ENCODE peak calls at places on chromosomes 7 and 10, in five cellular contexts. X is hepatocyte; N is fibroblast of lung; H is right lobe of liver; M is CD8-positive, alpha-beta T cell. B is an unnamed sample.

GRCh38 chr10:13414137-13414536 is 66.0 kb upstream of the SEPHS1 start:
- DNase-seq in X (no peak), N (no peak), H (no peak), M (no peak), B (no peak)

GRCh38 chr10:110820321-110820814 is 51.4 kb upstream of the PDCD4 start:
- DNase-seq in X (peak; percentile 44), N (peak; percentile 39), H (peak; percentile 65), M (no peak), B (no peak)

GRCh38 chr7:158097511-158098124 is 490.0 kb downstream of the PTPRN2 start:
- DNase-seq in X (no peak), N (peak; percentile 1), H (peak; percentile 31), M (no peak), B (no peak)

GRCh38 chr10:122299423-122300075 is 28.5 kb downstream of the BTBD16 start:
- DNase-seq in X (no peak), N (no peak), H (no peak), M (no peak), B (no peak)

GRCh38 chr10:58372630-58373445 is 12.4 kb upstream of the TFAM start:
- DNase-seq in X (no peak), N (no peak), H (no peak), M (no peak), B (no peak)

GRCh38 chr7:27814054-27814453 is 74.1 kb downstream of the TAX1BP1 start:
- DNase-seq in X (no peak), N (peak; percentile 43), H (no peak), M (no peak), B (no peak)

GRCh38 chr10:63759335-63759734 is 238.1 kb downstream of the REEP3 start:
- DNase-seq in X (no peak), N (no peak), H (no peak), M (no peak), B (no peak)

GRCh38 chr7:112073530-112073929 is 132.7 kb downstream of the DOCK4 start:
- DNase-seq in X (no peak), N (no peak), H (no peak), M (no peak), B (no peak)

GRCh38 chr7:151247016-151247580 is 1.4 kb downstream of the SMARCD3 start:
- DNase-seq in X (no peak), N (no peak), H (no peak), M (no peak), B (no peak)

GRCh38 chr7:55971045-55971444 is 6.7 kb downstream of the NIPSNAP2 start:
- DNase-seq in X (no peak), N (peak; percentile 12), H (no peak), M (no peak), B (no peak)

GRCh38 chr7:47739301-47739870 is 157.5 kb upstream of the TNS3 start:
- DNase-seq in X (no peak), N (no peak), H (no peak), M (no peak), B (no peak)

GRCh38 chr7:151503902-151504714 is 15.6 kb downstream of the RHEB start:
- DNase-seq in X (peak; percentile 44), N (peak; percentile 72), H (peak; percentile 78), M (no peak), B (no peak)

GRCh38 chr10:8116926-8117493 is 62.5 kb downstream of the GATA3 start:
- DNase-seq in X (no peak), N (no peak), H (no peak), M (no peak), B (no peak)

DNA sequence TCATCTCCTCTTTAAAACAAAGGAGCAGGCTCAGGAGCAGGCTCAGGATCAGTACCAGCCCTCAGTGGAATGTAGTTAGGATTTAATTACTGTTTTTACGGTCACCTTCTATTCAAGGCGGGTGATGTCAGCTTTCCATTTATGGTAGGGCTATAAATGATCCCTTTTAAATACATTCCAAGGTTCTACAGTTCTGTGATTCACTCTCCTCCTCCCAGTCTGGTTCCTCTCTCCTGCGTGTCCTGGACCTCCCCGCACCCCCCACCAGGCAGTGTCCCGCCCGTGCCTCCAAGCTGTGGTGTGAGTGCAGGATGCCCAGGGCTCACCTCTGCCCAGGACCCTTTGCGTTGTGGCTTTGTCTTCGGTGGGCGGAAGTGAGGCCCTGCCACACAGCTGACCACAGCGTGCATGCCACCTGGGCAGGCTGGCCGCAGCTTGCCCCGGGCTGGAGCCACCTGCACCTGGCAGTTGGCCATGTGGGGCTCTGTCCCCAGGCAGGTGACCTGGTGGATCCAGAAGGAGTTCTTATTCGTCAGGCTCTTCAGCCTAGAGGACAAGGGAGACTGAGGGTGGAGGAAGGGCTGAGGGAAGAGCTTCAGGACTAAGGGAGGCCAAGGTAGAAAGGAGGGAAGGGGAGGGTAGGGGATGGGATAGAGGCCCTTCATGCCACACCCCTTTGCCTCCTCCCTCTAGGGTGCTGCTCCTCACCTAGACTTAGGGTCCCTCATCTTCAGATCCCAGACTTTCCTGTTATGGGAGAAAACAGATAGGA is 9.1 kb downstream of the LOXL4 start:
- DNase-seq in X (no peak), N (peak; percentile 40), H (no peak), M (no peak), B (no peak)
- TF ChIP-seq CTCF in X (no peak), N (no peak), H (no peak), M (no peak), B (no peak)

GRCh38 chr7:134842062-134842461 is 62.6 kb downstream of the CALD1 start:
- DNase-seq in X (no peak), N (no peak), H (no peak), M (no peak), B (no peak)
- H3K4me1 ChIP-seq in X (peaks cover 24% of the 10 kb centered on the region), N (peaks cover 6% of the 10 kb centered on the region), H (no peaks in the 10 kb centered on the region), M (no peaks in the 10 kb centered on the region), B (peaks cover 22% of the 10 kb centered on the region)

DNA sequence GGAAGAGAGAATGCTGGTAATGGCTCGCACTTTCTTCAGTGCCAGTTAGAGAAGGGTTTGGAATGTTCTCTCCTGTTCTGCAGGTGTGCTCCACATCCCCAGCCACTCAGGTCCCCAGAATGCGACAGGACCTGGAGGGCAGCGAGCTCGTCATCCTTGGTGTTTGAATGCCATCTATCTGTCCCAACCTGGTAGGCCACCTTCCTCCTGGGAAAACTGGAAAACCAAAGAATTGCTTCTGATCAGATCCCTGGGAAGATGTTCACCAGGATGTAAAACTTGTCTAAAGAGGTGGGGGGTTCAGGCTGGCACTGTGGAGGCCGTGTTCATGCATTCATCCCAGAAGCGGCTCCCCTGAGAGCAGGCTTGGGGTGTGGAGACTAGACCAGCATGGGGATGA is 379.5 kb downstream of the GLRX3 start:
- DNase-seq in X (no peak), N (no peak), H (no peak), M (no peak), B (no peak)
- H3K9me3 ChIP-seq in X (no peaks in the 10 kb centered on the region), N (no peaks in the 10 kb centered on the region), H (no peaks in the 10 kb centered on the region), M (no peaks in the 10 kb centered on the region), B (no peaks in the 10 kb centered on the region)

GRCh38 chr10:97138174-97138573 is 47.6 kb downstream of the SLIT1 start:
- DNase-seq in X (peak; percentile 46), N (no peak), H (peak; percentile 70), M (no peak), B (peak; percentile 66)
- TF ChIP-seq CTCF in X (peak; percentile 27), N (no peak), H (peak; percentile 60), M (no peak), B (peak; percentile 68)

GRCh38 chr10:69088801-69089501 is 1.0 kb downstream of the SRGN start:
- DNase-seq in X (no peak), N (peak; percentile 61), H (no peak), M (peak; percentile 40), B (no peak)
- H3K4me1 ChIP-seq in X (no peaks in the 10 kb centered on the region), N (peaks cover 4% of the 10 kb centered on the region), H (no peaks in the 10 kb centered on the region), M (peaks cover 53% of the 10 kb centered on the region), B (no peaks in the 10 kb centered on the region)

GRCh38 chr7:155288055-155288454 is 9.6 kb upstream of the INSIG1 start:
- DNase-seq in X (no peak), N (no peak), H (peak; percentile 40), M (no peak), B (no peak)

GRCh38 chr7:155289107-155289506 is 8.6 kb upstream of the INSIG1 start:
- DNase-seq in X (no peak), N (no peak), H (no peak), M (no peak), B (no peak)

GRCh38 chr7:155289949-155290501 is 7.7 kb upstream of the INSIG1 start:
- DNase-seq in X (no peak), N (no peak), H (peak; percentile 31), M (no peak), B (no peak)

GRCh38 chr7:155285423-155286220 is 12.1 kb upstream of the INSIG1 start:
- DNase-seq in X (no peak), N (no peak), H (peak; percentile 13), M (no peak), B (no peak)

DNA sequence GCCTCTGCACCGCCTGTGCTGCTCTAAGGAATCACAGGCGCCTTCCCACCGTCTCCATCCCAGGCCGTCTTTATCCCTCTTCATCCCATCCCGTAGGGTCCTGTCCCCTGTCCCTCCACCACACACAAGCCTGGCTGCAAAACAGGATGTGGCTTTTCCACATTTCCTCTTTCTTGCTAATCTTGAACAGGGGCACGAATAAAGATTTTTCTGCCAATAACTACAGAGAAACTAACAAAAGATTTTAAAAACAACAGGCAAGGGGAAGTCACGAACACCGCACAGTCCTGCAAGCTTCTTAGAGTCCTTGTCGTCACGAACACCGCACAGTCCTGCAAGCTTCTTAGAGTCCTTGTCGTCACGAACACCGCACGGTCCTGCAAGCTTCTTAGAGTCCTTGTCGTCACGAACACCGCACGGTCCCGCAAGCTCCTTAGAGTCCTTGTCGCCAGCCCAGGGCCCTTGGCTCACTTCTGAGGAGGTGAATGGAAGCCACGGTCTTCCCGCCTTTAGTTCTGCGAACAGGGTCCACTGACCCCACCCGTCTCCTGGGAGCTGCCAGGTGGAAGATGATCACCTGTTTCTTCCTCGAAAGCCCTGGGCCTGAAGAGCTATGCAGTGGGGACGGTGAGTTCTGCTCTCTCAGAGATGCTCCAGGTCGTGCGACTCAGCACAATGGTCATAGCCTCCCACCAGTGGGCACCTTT is 10.3 kb upstream of the INSIG1 start:
- DNase-seq in X (no peak), N (no peak), H (peak; percentile 39), M (no peak), B (no peak)
- H3K9me3 ChIP-seq in X (no peaks in the 10 kb centered on the region), N (no peaks in the 10 kb centered on the region), H (no peaks in the 10 kb centered on the region), M (no peaks in the 10 kb centered on the region), B (no peaks in the 10 kb centered on the region)

DNA sequence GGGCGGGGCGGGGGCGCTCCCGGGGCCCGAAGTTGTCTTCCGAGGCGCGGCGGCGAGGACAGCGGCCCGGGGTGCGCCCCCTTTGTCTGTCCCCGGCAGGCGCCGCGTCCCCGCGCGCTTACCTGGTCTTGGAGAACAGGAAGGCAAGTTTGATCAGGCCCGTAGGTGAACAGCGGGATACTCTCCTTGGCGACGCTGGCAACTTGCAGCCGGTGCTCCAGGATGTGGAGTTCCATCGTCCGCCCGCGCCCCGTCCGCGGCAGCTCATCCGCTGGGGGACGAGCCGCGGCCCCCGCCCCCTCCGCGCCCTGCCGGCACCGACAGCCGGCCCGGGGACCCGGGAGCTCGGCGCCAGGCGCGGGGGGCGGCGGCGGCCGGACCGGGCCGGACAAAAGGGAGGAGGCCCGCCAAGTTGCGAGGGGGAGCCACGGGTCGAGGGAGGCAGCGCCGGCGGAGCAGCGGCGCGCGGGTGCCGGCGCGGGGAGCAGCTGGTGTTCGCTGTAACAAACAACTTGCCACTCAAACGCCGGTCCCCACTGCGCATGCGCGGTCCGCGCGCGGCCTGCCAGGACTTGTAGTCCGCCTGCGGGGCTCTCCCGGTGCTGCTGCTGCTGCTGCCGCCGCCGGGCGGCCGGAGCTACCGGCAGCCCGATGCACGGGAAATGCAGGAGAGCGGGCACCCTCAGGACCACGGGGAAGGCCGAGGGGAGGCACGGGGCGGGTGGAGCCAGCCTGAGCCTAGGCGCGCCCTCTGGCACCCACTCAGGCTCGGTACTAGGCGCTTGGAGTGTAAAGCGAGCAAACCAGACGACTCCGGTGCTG is 35.6 kb upstream of the SPDYE3 start:
- DNase-seq in X (peak; percentile 98), N (peak; percentile 90), H (peak; percentile 99), M (peak; percentile 98), B (peak; percentile 98)
- TF ChIP-seq CTCF in X (peak; percentile 22), N (peak; percentile 19), H (peak; percentile 10), M (peak; percentile 25), B (peak; percentile 60)

B was measured in Caco-2.